ENCODE peak calls at places on chromosome 16, in four cellular contexts. T is NT2/D1, H is neuronal stem cell, L is fibroblast of pulmonary artery. W is an unnamed sample.

GRCh38 chr16:2079311-2079800 is 31.6 kb downstream of the TSC2 start:
- DNase-seq in T (no peak), H (no peak), L (no peak), W (no peak)

GRCh38 chr16:68215302-68215701 is 20.6 kb downstream of the ESRP2 start:
- DNase-seq in H (no peak), T (no peak), L (no peak), W (no peak)

GRCh38 chr16:75614247-75614897 is 8.7 kb downstream of the ADAT1 start:
- DNase-seq in L (peak), T (no peak), H (no peak), W (no peak)

GRCh38 chr16:79372504-79373184 is 227.9 kb downstream of the MAF start:
- DNase-seq in L (peak), T (no peak), H (no peak), W (no peak)

GRCh38 chr16:1424028-1424427 is 3.5 kb upstream of the UQCC4 start:
- DNase-seq in T (no peak), L (no peak), H (no peak), W (no peak)

GRCh38 chr16:70158261-70158939 is 15.2 kb upstream of the CLEC18C start:
- DNase-seq in L (no peak), H (no peak), T (no peak), W (no peak)

GRCh38 chr16:85206472-85207356 is 94.4 kb upstream of the CIBAR2 start:
- DNase-seq in H (no peak), T (no peak), L (peak), W (no peak)

GRCh38 chr16:19377864-19378263 is 39.8 kb upstream of the TMC5 start:
- DNase-seq in H (no peak), L (peak), T (no peak), W (peak)

GRCh38 chr16:80375973-80376372 is 164.8 kb upstream of the DYNLRB2 start:
- DNase-seq in L (no peak), H (no peak), T (no peak), W (no peak)

GRCh38 chr16:78669994-78670393 is 570.5 kb downstream of the WWOX start:
- DNase-seq in L (peak), T (no peak), H (no peak), W (no peak)

GRCh38 chr16:1612320-1613111 is at the start of gene CRAMP1:
- DNase-seq in L (no peak), T (no peak), H (peak), W (no peak)

GRCh38 chr16:56841233-56841632 is 23.8 kb upstream of the SLC12A3 start:
- DNase-seq in T (no peak), L (peak), H (no peak), W (no peak)

GRCh38 chr16:31357324-31358156 is 2.6 kb downstream of the ITGAX start:
- DNase-seq in H (no peak), T (no peak), L (no peak), W (no peak)

GRCh38 chr16:627458-628239 is 3.1 kb upstream of the WFIKKN1 start:
- DNase-seq in H (no peak), T (no peak), L (no peak), W (no peak)

GRCh38 chr16:19746561-19746960 is 28.5 kb downstream of the IQCK start:
- DNase-seq in T (no peak), H (peak), L (no peak), W (no peak)

GRCh38 chr16:74951676-74952075 is 33.2 kb downstream of the WDR59 start:
- DNase-seq in T (no peak), L (no peak), H (no peak), W (no peak)

GRCh38 chr16:29808219-29808900 is 2.0 kb downstream of the MAZ start:
- DNase-seq in H (no peak), T (no peak), L (no peak), W (no peak)

GRCh38 chr16:65833171-65833871 is 533.2 kb upstream of the CDH5 start:
- DNase-seq in T (no peak), H (no peak), L (peak), W (no peak)

GRCh38 chr16:15398618-15399316 is 3.2 kb downstream of the MPV17L start:
- DNase-seq in T (no peak), L (no peak), H (no peak), W (no peak)

GRCh38 chr16:75096730-75097129 is 19.9 kb downstream of the LDHD start:
- DNase-seq in H (no peak), T (no peak), L (no peak), W (no peak)

GRCh38 chr16:31267332-31268032 is 7.7 kb downstream of the ITGAM start:
- DNase-seq in T (no peak), L (no peak), H (no peak), W (no peak)

GRCh38 chr16:64910351-64910750 is 211.5 kb downstream of the CDH11 start:
- DNase-seq in H (no peak), T (no peak), L (peak), W (no peak)

GRCh38 chr16:87457051-87457611 is 35.7 kb downstream of the ZCCHC14 start:
- DNase-seq in T (no peak), L (peak), H (no peak), W (no peak)

GRCh38 chr16:77682586-77682985 is 39.7 kb upstream of the NUDT7 start:
- DNase-seq in T (no peak), H (no peak), L (no peak), W (no peak)

GRCh38 chr16:66605177-66605999 is 884 bp downstream of the CMTM3 start:
- DNase-seq in H (peak), T (peak), L (peak), W (no peak)

GRCh38 chr16:65285128-65286120 is 163.6 kb upstream of the CDH11 start:
- DNase-seq in H (no peak), L (peak), T (no peak), W (no peak)

GRCh38 chr16:77971306-77972131 is 50.8 kb upstream of the CLEC3A start:
- DNase-seq in T (peak), H (peak), L (peak), W (peak)

GRCh38 chr16:83623091-83623730 is 184.6 kb upstream of the HSBP1 start:
- DNase-seq in H (no peak), L (no peak), T (no peak), W (no peak)

GRCh38 chr16:85353839-85354622 is 241.8 kb upstream of the CIBAR2 start:
- DNase-seq in H (no peak), T (no peak), L (no peak), W (no peak)

GRCh38 chr16:81551141-81551808 is 106.7 kb downstream of the CMIP start:
- DNase-seq in T (no peak), H (no peak), L (peak), W (no peak)

GRCh38 chr16:69351309-69352027 is at the start of gene TMED6:
- DNase-seq in H (no peak), L (no peak), T (no peak), W (no peak)

GRCh38 chr16:728131-728889 is 1.4 kb downstream of the HAGHL start:
- DNase-seq in L (peak), T (no peak), H (no peak), W (peak)

GRCh38 chr16:53457670-53458069 is 23.4 kb downstream of the RBL2 start:
- DNase-seq in H (no peak), L (no peak), T (no peak), W (peak)

GRCh38 chr16:17515421-17516210 is 44.9 kb upstream of the XYLT1 start:
- DNase-seq in L (peak), T (no peak), H (no peak), W (no peak)

GRCh38 chr16:81168406-81168805 is 70.1 kb upstream of the BCO1 start:
- DNase-seq in L (no peak), T (no peak), H (no peak), W (no peak)

GRCh38 chr16:86065711-86066110 is 166.7 kb downstream of the IRF8 start:
- DNase-seq in L (no peak), T (no peak), H (no peak), W (no peak)

GRCh38 chr16:49158029-49158642 is 123.5 kb downstream of the CBLN1 start:
- DNase-seq in T (peak), L (peak), H (peak), W (peak)

GRCh38 chr16:69903851-69904250 is 47.3 kb upstream of the CLEC18A start:
- DNase-seq in H (no peak), T (no peak), L (no peak), W (no peak)

GRCh38 chr16:89325861-89326471 is 108.5 kb downstream of the ZNF778 start:
- DNase-seq in H (no peak), T (no peak), L (peak), W (no peak)
- H3K4me3 ChIP-seq in H (no peak), T (no peak), L (no peak), W (no peak)

DNA sequence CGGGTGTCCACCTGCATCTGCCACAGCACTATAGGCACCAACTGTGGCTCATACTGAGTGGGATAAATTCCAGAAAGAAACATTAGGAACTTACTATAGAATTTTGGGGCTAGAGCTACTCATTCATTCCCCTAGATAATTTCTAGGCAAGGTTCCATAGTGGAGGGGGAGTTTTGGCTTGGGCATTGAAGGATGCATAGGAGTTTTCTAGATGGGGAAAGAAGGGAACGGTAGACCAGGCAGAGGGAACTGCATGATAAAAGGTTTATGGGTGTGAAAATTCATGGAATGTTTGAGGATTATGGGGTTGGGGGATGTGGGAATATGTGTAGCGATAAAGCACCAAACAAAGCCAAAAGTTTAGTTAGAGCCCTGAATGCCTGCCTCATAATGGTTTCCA is 35.5 kb downstream of the IL4R start:
- DNase-seq in L (no peak), T (no peak), H (no peak), W (no peak)
- H3K4me3 ChIP-seq in L (no peak), T (no peak), H (no peak), W (no peak)

GRCh38 chr16:57986196-57986595 is 14.3 kb downstream of the ZNF319 start:
- DNase-seq in T (no peak), L (no peak), H (no peak), W (no peak)

GRCh38 chr16:57982345-57982744 is 11.4 kb upstream of the CNGB1 start:
- DNase-seq in H (no peak), L (no peak), T (no peak), W (no peak)

GRCh38 chr16:57987441-57988177 is 12.9 kb downstream of the ZNF319 start:
- DNase-seq in T (no peak), L (no peak), H (no peak), W (no peak)

GRCh38 chr16:57985204-57986121 is 14.5 kb upstream of the CNGB1 start:
- DNase-seq in T (no peak), H (no peak), L (no peak), W (no peak)

DNA sequence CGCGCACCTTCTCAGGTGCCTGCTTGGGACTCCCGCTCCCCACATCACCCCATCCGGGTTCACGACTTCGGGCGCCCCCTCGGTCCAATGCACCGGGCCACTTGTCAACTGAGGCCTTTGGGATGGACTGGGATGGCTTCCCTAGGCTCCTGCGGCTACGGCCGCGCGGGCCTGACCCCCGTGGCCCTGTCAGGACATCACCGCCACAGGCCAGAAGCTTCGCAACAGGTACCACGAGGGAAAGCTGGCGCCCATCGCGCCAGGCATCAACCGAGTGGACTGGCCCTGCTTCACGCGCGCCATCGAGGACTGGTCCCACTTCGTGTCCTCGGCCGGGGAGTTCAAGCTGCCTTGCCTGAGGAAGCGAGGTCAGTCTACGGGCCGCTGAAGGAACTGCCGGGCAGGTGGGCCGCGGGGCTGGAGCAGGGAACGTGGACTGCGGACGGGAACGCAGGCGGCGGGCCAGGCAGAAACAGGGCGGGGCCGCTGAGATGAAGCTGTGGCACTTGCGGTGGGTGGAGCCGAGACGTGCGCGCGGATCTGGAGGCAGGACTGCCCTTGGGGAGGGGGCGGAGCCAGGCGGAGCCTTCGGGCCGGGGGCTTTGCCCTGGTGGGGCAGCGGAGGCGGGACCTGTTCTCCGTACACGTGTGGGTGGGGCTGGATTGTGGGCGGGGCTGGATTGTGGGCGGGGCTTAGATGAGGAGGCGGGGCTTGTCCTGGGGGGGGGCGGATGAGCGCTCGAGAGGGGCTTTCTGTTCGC is 13.7 kb upstream of the CNGB1 start:
- DNase-seq in T (peak), L (peak), H (peak), W (no peak)
- H3K4me3 ChIP-seq in T (peak), L (peak), H (peak), W (no peak)

GRCh38 chr16:88681709-88682451 is 4.4 kb downstream of the SNAI3 start:
- DNase-seq in H (no peak), L (no peak), T (no peak), W (peak)
- H3K4me3 ChIP-seq in H (no peak), L (no peak), T (no peak), W (no peak)

DNA sequence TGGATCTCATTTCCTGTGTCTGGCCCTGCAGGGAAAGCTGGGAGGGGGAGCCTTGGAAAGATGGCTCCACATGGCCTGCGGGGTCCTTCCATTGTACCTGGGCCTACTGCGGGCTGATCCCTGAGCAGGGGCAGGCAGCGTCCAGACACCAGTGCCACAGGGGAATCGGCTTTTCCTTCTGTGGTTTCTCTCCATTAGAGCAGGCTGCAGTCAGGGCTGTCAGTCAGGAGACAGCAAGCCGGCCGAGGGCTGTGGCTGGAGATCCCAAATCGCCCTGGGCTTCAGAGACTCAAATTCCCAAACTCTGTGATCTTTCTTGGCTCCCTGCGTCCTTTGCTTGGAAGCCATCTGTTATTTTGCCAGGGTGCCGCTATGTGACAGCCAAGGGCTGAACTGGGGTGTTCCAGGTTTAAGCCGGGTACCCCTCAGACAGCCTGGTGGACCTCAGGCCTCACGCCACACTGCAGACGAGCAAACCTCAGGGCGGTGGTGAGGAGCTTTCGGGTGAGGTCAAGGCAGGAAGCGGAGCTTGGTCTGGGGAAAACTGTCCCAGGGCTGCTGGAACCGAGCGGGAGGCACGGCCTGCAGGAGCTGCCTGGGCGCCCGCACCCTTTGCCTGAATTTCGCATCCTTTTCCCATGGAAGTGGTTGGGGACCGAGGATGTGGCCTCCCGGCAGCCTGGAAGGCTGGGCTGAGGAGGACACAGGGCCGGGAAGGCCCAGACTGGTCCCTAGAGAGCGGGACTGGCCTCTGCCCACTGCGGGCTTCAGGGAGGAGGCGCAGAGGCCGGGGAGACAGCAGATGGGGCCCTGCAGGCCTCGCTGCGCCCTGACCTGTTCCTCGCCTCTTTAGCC is 1.5 kb upstream of the CPNE7 start:
- DNase-seq in T (no peak), H (no peak), L (no peak), W (no peak)
- H3K4me3 ChIP-seq in T (peak), H (no peak), L (no peak), W (no peak)

GRCh38 chr16:3087243-3087791 is 11.8 kb downstream of the ZSCAN10 start:
- DNase-seq in T (no peak), H (no peak), L (peak), W (no peak)

GRCh38 chr16:3084969-3085670 is 14.0 kb downstream of the ZSCAN10 start:
- DNase-seq in T (no peak), L (no peak), H (no peak), W (no peak)

GRCh38 chr16:3085868-3086595 is 13.1 kb downstream of the ZSCAN10 start:
- DNase-seq in T (no peak), L (no peak), H (no peak), W (no peak)

GRCh38 chr16:3087836-3088235 is 11.3 kb downstream of the ZSCAN10 start:
- DNase-seq in H (no peak), L (no peak), T (no peak), W (no peak)

DNA sequence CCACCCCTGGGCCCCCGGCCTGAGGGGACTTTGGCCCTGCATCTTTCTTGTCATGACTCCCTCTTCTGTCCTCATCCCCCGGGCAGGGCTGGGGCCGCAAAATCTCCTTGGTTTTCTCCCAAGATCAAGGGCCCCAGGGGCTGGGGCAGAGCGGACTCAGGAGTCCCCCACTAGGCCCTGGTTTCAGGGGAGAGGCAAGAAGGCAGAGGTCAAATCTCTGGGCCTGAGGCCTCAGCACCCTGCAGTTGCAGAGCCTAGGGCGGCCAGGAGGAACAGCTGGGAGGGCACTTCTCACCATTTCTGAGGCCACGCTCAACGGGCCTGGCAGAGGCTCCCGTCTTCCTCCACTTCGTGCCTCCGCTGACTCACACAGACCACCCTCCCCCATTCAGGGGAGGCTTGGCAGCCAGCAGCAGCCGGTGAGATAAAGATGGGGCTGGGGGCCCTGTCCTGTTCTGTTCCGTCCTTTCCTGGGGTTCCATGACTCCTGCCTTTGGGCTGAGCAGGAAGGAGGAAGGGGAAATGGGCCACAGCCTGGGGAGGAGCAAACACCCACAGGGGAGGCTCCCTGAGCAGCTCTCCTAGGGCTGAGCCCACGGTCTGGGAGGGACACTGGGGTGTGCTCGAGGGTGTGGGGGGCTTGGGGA is 12.4 kb downstream of the ZSCAN10 start:
- DNase-seq in H (no peak), T (no peak), L (no peak), W (no peak)
- H3K4me3 ChIP-seq in H (no peak), T (no peak), L (no peak), W (no peak)

DNA sequence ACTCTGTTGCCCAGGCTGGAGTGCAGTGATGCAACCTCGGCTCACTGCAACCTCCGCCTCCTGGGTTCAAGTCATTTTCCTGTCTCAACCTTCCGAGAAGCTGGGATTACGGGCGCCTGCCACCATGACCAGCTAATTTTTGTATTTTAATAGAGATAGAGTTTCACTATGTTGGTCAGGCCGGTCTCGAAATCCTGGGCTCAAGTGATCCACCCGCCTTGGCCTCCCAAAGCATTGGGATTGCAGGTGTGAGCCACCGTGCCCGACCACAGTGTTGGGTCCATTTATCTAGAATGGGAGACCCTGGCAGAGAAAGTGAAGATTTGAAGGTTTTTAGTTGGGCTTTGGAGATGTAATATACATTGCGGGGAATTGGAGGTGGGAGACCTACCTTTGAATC is 70.1 kb downstream of the SNX29 start:
- DNase-seq in T (no peak), L (no peak), H (no peak), W (no peak)
- H3K4me3 ChIP-seq in T (no peak), L (no peak), H (no peak), W (no peak)

GRCh38 chr16:28204622-28205021 is 7.1 kb downstream of the XPO6 start:
- DNase-seq in L (no peak), H (no peak), T (no peak), W (no peak)
- H3K4me3 ChIP-seq in L (no peak), H (no peak), T (no peak), W (no peak)